ENCODE peak calls at places on chromosomes 1 and 21, in six cellular contexts. W, Y, N, F, R and I are unnamed samples.

GRCh38 chr21:40685121-40685630 is 161.8 kb downstream of the DSCAM start:
- DNase-seq in W (no peak), R (no peak), F (no peak), Y (no peak), N (no peak), I (peak)

GRCh38 chr1:89762801-89763648 is 57.8 kb upstream of the LRRC8D start:
- DNase-seq in F (peak), N (peak), Y (peak), R (peak), W (peak), I (peak)

GRCh38 chr1:38790422-38791212 is 69.0 kb downstream of the RRAGC start:
- DNase-seq in W (no peak), F (no peak), N (no peak), Y (no peak), R (no peak), I (no peak)

GRCh38 chr1:209398330-209398991 is 185.1 kb upstream of the CAMK1G start:
- DNase-seq in W (no peak), R (peak), N (peak), F (no peak), Y (peak), I (peak)

GRCh38 chr1:27418326-27418761 is 25.9 kb downstream of the GPR3 start:
- DNase-seq in N (peak), R (peak), Y (no peak), F (no peak), W (peak), I (peak)

GRCh38 chr1:57204942-57205787 is 218.7 kb downstream of the DAB1 start:
- DNase-seq in W (no peak), R (no peak), F (peak), N (no peak), Y (no peak), I (peak)

GRCh38 chr1:180385144-180385543 is 117.2 kb downstream of the ACBD6 start:
- DNase-seq in F (no peak), Y (no peak), R (no peak), W (no peak), N (no peak), I (no peak)

GRCh38 chr1:227923353-227924167 is 24.2 kb downstream of the WNT9A start:
- DNase-seq in F (no peak), N (no peak), R (no peak), Y (no peak), W (no peak), I (no peak)

GRCh38 chr1:243596441-243597183 is 253.4 kb downstream of the AKT3 start:
- DNase-seq in N (peak), F (no peak), R (peak), Y (no peak), W (no peak), I (peak)

GRCh38 chr1:184836081-184836480 is 81.4 kb upstream of the EDEM3 start:
- DNase-seq in N (peak), F (no peak), Y (no peak), R (no peak), W (no peak), I (no peak)

GRCh38 chr1:78114034-78114956 is 68.5 kb downstream of the GIPC2 start:
- DNase-seq in N (peak), Y (no peak), R (peak), W (no peak), F (peak), I (peak)

GRCh38 chr1:37673920-37674319 is 18.4 kb upstream of the CDCA8 start:
- DNase-seq in N (no peak), R (no peak), W (no peak), Y (no peak), F (no peak), I (no peak)

GRCh38 chr1:222768592-222768991 is 31.6 kb downstream of the FAM177B start:
- DNase-seq in F (no peak), N (no peak), W (no peak), R (no peak), Y (no peak), I (no peak)

GRCh38 chr1:7401814-7402547 is 369.1 kb upstream of the VAMP3 start:
- DNase-seq in W (no peak), F (no peak), N (peak), R (peak), Y (no peak), I (peak)

GRCh38 chr1:85307987-85308836 is 31.8 kb upstream of the BCL10 start:
- DNase-seq in W (peak), N (peak), R (peak), Y (peak), F (peak), I (peak)
- H3K4me3 ChIP-seq in W (peak), N (no peak), R (no peak), Y (no peak), F (no peak), I (no peak)

GRCh38 chr1:203797948-203798347 is 2.5 kb downstream of the ZBED6 start:
- DNase-seq in R (no peak), Y (no peak), N (peak), W (no peak), F (no peak), I (peak)
- TF ChIP-seq CTCF in R (no peak), Y (no peak), N (no peak), W (no peak), F (no peak), I (peak)

GRCh38 chr21:45097827-45098387 is 23.5 kb downstream of the ADARB1 start:
- DNase-seq in Y (no peak), N (no peak), F (no peak), W (no peak), R (no peak), I (no peak)
- H3K4me3 ChIP-seq in Y (no peak), N (no peak), F (no peak), W (no peak), R (no peak), I (no peak)

DNA sequence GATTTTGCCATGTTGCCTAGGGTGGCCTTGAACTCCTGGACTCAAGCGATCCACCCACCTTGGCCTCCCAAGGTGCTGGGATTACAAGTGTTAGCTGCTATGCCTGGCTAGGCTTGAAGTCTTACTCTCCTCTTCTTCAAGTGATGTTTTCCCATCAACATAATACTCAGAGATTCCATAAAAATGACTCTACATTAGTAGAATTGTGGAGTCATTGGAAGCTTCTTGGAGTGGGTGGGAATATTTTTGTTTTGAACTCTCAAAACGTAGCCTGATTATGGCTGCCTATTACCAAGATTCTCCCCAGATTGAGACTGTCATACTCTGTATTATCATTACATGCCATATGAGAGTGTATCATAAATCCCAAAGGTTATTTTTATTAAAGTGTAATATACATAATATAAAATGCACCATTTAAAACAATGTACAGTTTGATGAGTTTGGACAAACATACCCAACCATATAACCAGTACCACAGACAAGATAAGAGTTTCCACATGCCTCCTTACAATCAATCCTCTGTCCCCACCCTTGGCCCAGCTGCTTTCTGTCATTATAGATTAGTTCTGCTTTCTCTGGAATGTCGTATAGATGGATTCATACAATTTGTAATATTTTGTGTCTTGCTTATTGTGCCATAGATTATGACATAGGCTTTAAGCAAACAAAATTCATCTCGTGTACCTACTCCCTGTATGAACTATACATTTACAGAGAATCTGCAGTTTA is 8.0 kb upstream of the DNM3 start:
- DNase-seq in F (no peak), N (no peak), R (no peak), W (no peak), Y (no peak), I (peak)
- TF ChIP-seq CTCF in F (no peak), N (no peak), R (no peak), W (no peak), Y (no peak), I (no peak)

DNA sequence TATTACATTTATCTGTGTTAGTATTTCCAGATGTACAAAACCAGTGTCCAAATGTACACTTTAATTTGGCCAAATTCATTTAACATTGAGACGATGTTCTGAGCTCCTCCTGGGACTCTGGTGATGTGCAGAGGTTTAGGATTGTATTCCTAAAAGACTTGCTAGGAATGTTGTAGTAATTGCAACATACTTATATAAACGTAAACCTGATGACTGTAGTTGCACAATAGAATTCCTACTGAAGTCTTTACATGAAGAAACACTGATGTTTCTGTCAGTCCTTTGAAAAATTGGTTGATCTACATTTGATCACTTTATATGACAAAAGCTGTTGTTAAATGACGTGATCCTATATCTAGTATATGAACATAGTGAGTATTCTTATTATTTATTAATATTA is 5.1 kb upstream of the OR14C36 start:
- DNase-seq in R (no peak), W (no peak), F (no peak), Y (no peak), N (no peak), I (no peak)
- H3K4me3 ChIP-seq in R (no peak), W (no peak), F (no peak), Y (no peak), N (no peak), I (no peak)

GRCh38 chr1:109716570-109717090 is 4.6 kb downstream of the GSTM5 start:
- DNase-seq in W (no peak), F (no peak), N (no peak), Y (no peak), R (no peak), I (no peak)

GRCh38 chr1:109719337-109719837 is 7.3 kb downstream of the GSTM5 start:
- DNase-seq in F (peak), N (peak), W (no peak), Y (no peak), R (peak), I (peak)

GRCh38 chr1:109716121-109716520 is 4.1 kb downstream of the GSTM5 start:
- DNase-seq in N (no peak), F (no peak), R (no peak), Y (no peak), W (no peak), I (no peak)

GRCh38 chr1:109717729-109718128 is 5.7 kb downstream of the GSTM5 start:
- DNase-seq in W (no peak), N (no peak), F (peak), Y (no peak), R (no peak), I (peak)

DNA sequence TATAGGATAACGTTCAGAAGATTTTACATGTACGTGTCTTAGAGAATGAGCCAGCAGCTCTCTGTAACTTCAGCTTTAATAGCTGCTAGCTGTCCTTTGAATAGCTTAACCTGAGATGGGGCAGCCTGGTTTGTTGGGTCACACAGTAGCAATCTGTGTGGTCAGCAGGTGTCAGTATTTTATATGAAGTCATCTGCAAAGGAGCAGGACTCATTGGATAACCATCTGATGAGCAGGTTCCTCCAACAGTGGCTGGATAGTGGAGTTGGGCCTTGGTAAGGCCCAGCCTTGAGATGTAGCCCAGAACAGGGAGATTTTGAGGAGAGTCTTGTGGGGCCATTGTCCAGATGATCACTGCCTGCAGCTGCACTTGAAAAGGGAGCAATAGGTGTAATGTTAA is 6.4 kb downstream of the GSTM5 start:
- DNase-seq in F (peak), W (no peak), Y (no peak), N (peak), R (no peak), I (no peak)
- TF ChIP-seq CTCF in F (no peak), W (no peak), Y (no peak), N (no peak), R (no peak), I (no peak)